ENCODE peak calls at places on chromosomes 12 and 14, in eight cellular contexts. One of them, this sample, is unnamed.

GRCh38 chr12:124347805-124348658 is 53.1 kb downstream of the RFLNA start:
- DNase-seq in IMR-90: no peak
- DNase-seq in A549: no peak
- DNase-seq in K562: peak; percentile 51
- DNase-seq in heart left ventricle: no peak
- DNase-seq in ovary: no peak
- DNase-seq in adrenal gland: no peak
- DNase-seq in H54: no peak
- DNase-seq in this sample: peak; percentile 36

GRCh38 chr12:19298837-19299605 is 140.3 kb upstream of the AEBP2 start:
- DNase-seq in IMR-90: no peak
- DNase-seq in A549: no peak
- DNase-seq in K562: no peak
- DNase-seq in heart left ventricle: no peak
- DNase-seq in ovary: no peak
- DNase-seq in adrenal gland: peak; percentile 57
- DNase-seq in H54: no peak
- DNase-seq in this sample: no peak

GRCh38 chr14:31582286-31582691 is 21.1 kb downstream of the NUBPL start:
- DNase-seq in IMR-90: peak; percentile 68
- DNase-seq in A549: no peak
- DNase-seq in K562: no peak
- DNase-seq in heart left ventricle: no peak
- DNase-seq in ovary: peak; percentile 47
- DNase-seq in adrenal gland: no peak
- DNase-seq in H54: no peak
- DNase-seq in this sample: no peak

GRCh38 chr14:71333705-71334104 is 426.4 kb downstream of the PCNX1 start:
- DNase-seq in IMR-90: no peak
- DNase-seq in A549: no peak
- DNase-seq in K562: no peak
- DNase-seq in heart left ventricle: no peak
- DNase-seq in ovary: no peak
- DNase-seq in adrenal gland: no peak
- DNase-seq in H54: no peak
- DNase-seq in this sample: no peak

GRCh38 chr12:20475542-20475941 is 107.2 kb downstream of the PDE3A start:
- DNase-seq in IMR-90: peak; percentile 36
- DNase-seq in A549: no peak
- DNase-seq in K562: no peak
- DNase-seq in heart left ventricle: no peak
- DNase-seq in ovary: no peak
- DNase-seq in adrenal gland: no peak
- DNase-seq in H54: no peak
- DNase-seq in this sample: no peak

GRCh38 chr14:77045570-77045890 is 17.0 kb upstream of the IRF2BPL start:
- DNase-seq in IMR-90: no peak
- DNase-seq in A549: no peak
- DNase-seq in K562: no peak
- DNase-seq in heart left ventricle: no peak
- DNase-seq in ovary: no peak
- DNase-seq in adrenal gland: peak; percentile 74
- DNase-seq in H54: no peak
- DNase-seq in this sample: peak; percentile 50

GRCh38 chr14:105968291-105968690 is 441.9 kb downstream of the TMEM121 start:
- DNase-seq in IMR-90: no peak
- DNase-seq in A549: no peak
- DNase-seq in K562: no peak
- DNase-seq in heart left ventricle: no peak
- DNase-seq in ovary: no peak
- DNase-seq in adrenal gland: no peak
- DNase-seq in H54: no peak
- DNase-seq in this sample: no peak

GRCh38 chr12:131608740-131609665 is 101.9 kb upstream of the SFSWAP start:
- DNase-seq in IMR-90: peak; percentile 7
- DNase-seq in A549: peak; percentile 79
- DNase-seq in K562: peak; percentile 85
- DNase-seq in heart left ventricle: peak; percentile 71
- DNase-seq in ovary: peak; percentile 68
- DNase-seq in adrenal gland: peak; percentile 57
- DNase-seq in H54: peak; percentile 88
- DNase-seq in this sample: peak; percentile 78

GRCh38 chr12:1845427-1845826 is 25.1 kb downstream of the LRTM2 start:
- DNase-seq in IMR-90: no peak
- DNase-seq in A549: no peak
- DNase-seq in K562: no peak
- DNase-seq in heart left ventricle: no peak
- DNase-seq in ovary: no peak
- DNase-seq in adrenal gland: no peak
- DNase-seq in H54: no peak
- DNase-seq in this sample: no peak

GRCh38 chr12:77354766-77355362 is 289.5 kb upstream of the E2F7 start:
- DNase-seq in IMR-90: peak; percentile 4
- DNase-seq in A549: no peak
- DNase-seq in K562: no peak
- DNase-seq in heart left ventricle: no peak
- DNase-seq in ovary: no peak
- DNase-seq in adrenal gland: no peak
- DNase-seq in H54: no peak
- DNase-seq in this sample: no peak

GRCh38 chr12:97038859-97039258 is 131.8 kb downstream of the NEDD1 start:
- DNase-seq in IMR-90: no peak
- DNase-seq in A549: no peak
- DNase-seq in K562: no peak
- DNase-seq in heart left ventricle: no peak
- DNase-seq in ovary: no peak
- DNase-seq in adrenal gland: no peak
- DNase-seq in H54: no peak
- DNase-seq in this sample: no peak

GRCh38 chr12:131507094-131507493 is 203.8 kb upstream of the SFSWAP start:
- DNase-seq in IMR-90: no peak
- DNase-seq in A549: no peak
- DNase-seq in K562: no peak
- DNase-seq in heart left ventricle: no peak
- DNase-seq in ovary: no peak
- DNase-seq in adrenal gland: no peak
- DNase-seq in H54: no peak
- DNase-seq in this sample: no peak

GRCh38 chr12:93857279-93857894 is 180.2 kb downstream of the CRADD start:
- DNase-seq in IMR-90: peak; percentile 84
- DNase-seq in A549: no peak
- DNase-seq in K562: no peak
- DNase-seq in heart left ventricle: no peak
- DNase-seq in ovary: no peak
- DNase-seq in adrenal gland: peak; percentile 45
- DNase-seq in H54: peak; percentile 7
- DNase-seq in this sample: peak; percentile 16

GRCh38 chr12:6777386-6777785 is 5.1 kb downstream of the LAG3 start:
- DNase-seq in IMR-90: no peak
- DNase-seq in A549: no peak
- DNase-seq in K562: no peak
- DNase-seq in heart left ventricle: no peak
- DNase-seq in ovary: no peak
- DNase-seq in adrenal gland: no peak
- DNase-seq in H54: no peak
- DNase-seq in this sample: no peak

GRCh38 chr12:7114851-7115250 is 5.8 kb upstream of the C1RL start:
- DNase-seq in IMR-90: no peak
- DNase-seq in A549: no peak
- DNase-seq in K562: no peak
- DNase-seq in heart left ventricle: no peak
- DNase-seq in ovary: peak; percentile 8
- DNase-seq in adrenal gland: peak; percentile 3
- DNase-seq in H54: no peak
- DNase-seq in this sample: no peak

GRCh38 chr12:46790066-46790465 is 35.7 kb downstream of the SLC38A4 start:
- DNase-seq in IMR-90: no peak
- DNase-seq in A549: no peak
- DNase-seq in K562: no peak
- DNase-seq in heart left ventricle: no peak
- DNase-seq in ovary: no peak
- DNase-seq in adrenal gland: no peak
- DNase-seq in H54: no peak
- DNase-seq in this sample: no peak

GRCh38 chr14:100868621-100869370 is 34.7 kb downstream of the RTL1 start:
- DNase-seq in IMR-90: no peak
- DNase-seq in A549: no peak
- DNase-seq in K562: no peak
- DNase-seq in heart left ventricle: peak; percentile 7
- DNase-seq in ovary: peak; percentile 19
- DNase-seq in adrenal gland: peak; percentile 10
- DNase-seq in H54: no peak
- DNase-seq in this sample: no peak

GRCh38 chr12:12720637-12721250 is 3.6 kb downstream of the CDKN1B start:
- DNase-seq in IMR-90: no peak
- DNase-seq in A549: no peak
- DNase-seq in K562: no peak
- DNase-seq in heart left ventricle: no peak
- DNase-seq in ovary: no peak
- DNase-seq in adrenal gland: no peak
- DNase-seq in H54: no peak
- DNase-seq in this sample: peak; percentile 24

GRCh38 chr12:101608301-101609133 is 13.7 kb downstream of the MYBPC1 start:
- DNase-seq in IMR-90: no peak
- DNase-seq in A549: no peak
- DNase-seq in K562: no peak
- DNase-seq in heart left ventricle: no peak
- DNase-seq in ovary: no peak
- DNase-seq in adrenal gland: no peak
- DNase-seq in H54: no peak
- DNase-seq in this sample: no peak

GRCh38 chr12:75447695-75448393 is 32.7 kb upstream of the GLIPR1 start:
- DNase-seq in IMR-90: peak; percentile 26
- DNase-seq in A549: no peak
- DNase-seq in K562: no peak
- DNase-seq in heart left ventricle: no peak
- DNase-seq in ovary: no peak
- DNase-seq in adrenal gland: no peak
- DNase-seq in H54: no peak
- DNase-seq in this sample: no peak

GRCh38 chr12:1533205-1533601 is 61.2 kb downstream of the FBXL14 start:
- DNase-seq in IMR-90: no peak
- DNase-seq in A549: no peak
- DNase-seq in K562: peak; percentile 32
- DNase-seq in heart left ventricle: no peak
- DNase-seq in ovary: no peak
- DNase-seq in adrenal gland: no peak
- DNase-seq in H54: no peak
- DNase-seq in this sample: peak; percentile 39

GRCh38 chr12:71763682-71764379 is 9.2 kb downstream of the RAB21 start:
- DNase-seq in IMR-90: no peak
- DNase-seq in A549: no peak
- DNase-seq in K562: no peak
- DNase-seq in heart left ventricle: no peak
- DNase-seq in ovary: no peak
- DNase-seq in adrenal gland: peak; percentile 23
- DNase-seq in H54: no peak
- DNase-seq in this sample: no peak

GRCh38 chr14:72962829-72963312 is 36.6 kb downstream of the DCAF4 start:
- DNase-seq in IMR-90: peak; percentile 95
- DNase-seq in A549: peak; percentile 84
- DNase-seq in K562: peak; percentile 27
- DNase-seq in heart left ventricle: no peak
- DNase-seq in ovary: no peak
- DNase-seq in adrenal gland: peak; percentile 71
- DNase-seq in H54: peak; percentile 91
- DNase-seq in this sample: peak; percentile 44

GRCh38 chr14:85533821-85534271 is 3.9 kb downstream of the FLRT2 start:
- DNase-seq in IMR-90: peak; percentile 15
- DNase-seq in A549: peak; percentile 9
- DNase-seq in K562: no peak
- DNase-seq in heart left ventricle: no peak
- DNase-seq in ovary: peak; percentile 53
- DNase-seq in adrenal gland: peak; percentile 17
- DNase-seq in H54: no peak
- DNase-seq in this sample: no peak

GRCh38 chr12:119843100-119843499 is 34.0 kb downstream of the CIT start:
- DNase-seq in IMR-90: peak; percentile 23
- DNase-seq in A549: no peak
- DNase-seq in K562: no peak
- DNase-seq in heart left ventricle: no peak
- DNase-seq in ovary: no peak
- DNase-seq in adrenal gland: no peak
- DNase-seq in H54: peak; percentile 17
- DNase-seq in this sample: no peak

GRCh38 chr12:120599672-120600537 is 18.7 kb upstream of the POP5 start:
- DNase-seq in IMR-90: no peak
- DNase-seq in A549: no peak
- DNase-seq in K562: no peak
- DNase-seq in heart left ventricle: no peak
- DNase-seq in ovary: no peak
- DNase-seq in adrenal gland: no peak
- DNase-seq in H54: no peak
- DNase-seq in this sample: no peak

GRCh38 chr12:60173213-60174170 is 577.7 kb downstream of the SLC16A7 start:
- DNase-seq in IMR-90: no peak
- DNase-seq in A549: no peak
- DNase-seq in K562: no peak
- DNase-seq in heart left ventricle: no peak
- DNase-seq in ovary: no peak
- DNase-seq in adrenal gland: no peak
- DNase-seq in H54: no peak
- DNase-seq in this sample: peak; percentile 22

GRCh38 chr12:122974892-122975789 is at the start of gene OGFOD2:
- DNase-seq in IMR-90: peak; percentile 88
- DNase-seq in A549: peak; percentile 93
- DNase-seq in K562: peak; percentile 85
- DNase-seq in heart left ventricle: peak; percentile 93
- DNase-seq in ovary: peak; percentile 89
- DNase-seq in adrenal gland: peak; percentile 93
- DNase-seq in H54: peak; percentile 91
- DNase-seq in this sample: peak; percentile 96
- TF ChIP-seq POLR2A in IMR-90: peak; percentile 61
- TF ChIP-seq POLR2A in A549: peak; percentile 68
- TF ChIP-seq POLR2A in K562: peak; percentile 81
- TF ChIP-seq POLR2A in heart left ventricle: no peak
- TF ChIP-seq POLR2A in ovary: no peak
- TF ChIP-seq POLR2A in adrenal gland: peak; percentile 25
- TF ChIP-seq POLR2A in H54: peak; percentile 56
- TF ChIP-seq POLR2A in this sample: peak; percentile 65

GRCh38 chr12:95997911-95998510 is 1.9 kb upstream of the HAL start:
- DNase-seq in IMR-90: peak; percentile 4
- DNase-seq in A549: no peak
- DNase-seq in K562: no peak
- DNase-seq in heart left ventricle: no peak
- DNase-seq in ovary: no peak
- DNase-seq in adrenal gland: no peak
- DNase-seq in H54: no peak
- DNase-seq in this sample: no peak
- TF ChIP-seq POLR2A in IMR-90: no peak
- TF ChIP-seq POLR2A in A549: no peak
- TF ChIP-seq POLR2A in K562: no peak
- TF ChIP-seq POLR2A in heart left ventricle: no peak
- TF ChIP-seq POLR2A in ovary: no peak
- TF ChIP-seq POLR2A in adrenal gland: no peak
- TF ChIP-seq POLR2A in H54: no peak
- TF ChIP-seq POLR2A in this sample: no peak

GRCh38 chr14:95313707-95314106 is 6.0 kb downstream of the CLMN start:
- DNase-seq in IMR-90: peak; percentile 34
- DNase-seq in A549: peak; percentile 51
- DNase-seq in K562: no peak
- DNase-seq in heart left ventricle: peak; percentile 76
- DNase-seq in ovary: no peak
- DNase-seq in adrenal gland: peak; percentile 59
- DNase-seq in H54: peak; percentile 67
- DNase-seq in this sample: no peak
- TF ChIP-seq POLR2A in IMR-90: no peak
- TF ChIP-seq POLR2A in A549: no peak
- TF ChIP-seq POLR2A in K562: no peak
- TF ChIP-seq POLR2A in heart left ventricle: no peak
- TF ChIP-seq POLR2A in ovary: no peak
- TF ChIP-seq POLR2A in adrenal gland: no peak
- TF ChIP-seq POLR2A in H54: no peak
- TF ChIP-seq POLR2A in this sample: no peak

GRCh38 chr14:74638066-74638465 is 26.0 kb upstream of the LTBP2 start:
- DNase-seq in IMR-90: no peak
- DNase-seq in A549: no peak
- DNase-seq in K562: no peak
- DNase-seq in heart left ventricle: no peak
- DNase-seq in ovary: no peak
- DNase-seq in adrenal gland: no peak
- DNase-seq in H54: no peak
- DNase-seq in this sample: no peak
- TF ChIP-seq POLR2A in IMR-90: no peak
- TF ChIP-seq POLR2A in A549: no peak
- TF ChIP-seq POLR2A in K562: no peak
- TF ChIP-seq POLR2A in heart left ventricle: no peak
- TF ChIP-seq POLR2A in ovary: no peak
- TF ChIP-seq POLR2A in adrenal gland: no peak
- TF ChIP-seq POLR2A in H54: no peak
- TF ChIP-seq POLR2A in this sample: no peak

This sample was measured in erythroblast.